ENCODE peak calls at places on chromosomes 2 and 18, in eight cellular contexts. T, O, E, V, N, C, W and H are unnamed samples.

GRCh38 chr2:74048843-74049519 is 64.3 kb downstream of the TET3 start:
- DNase-seq in E (no peak), V (no peak), C (no peak), W (no peak), N (no peak), O (no peak), T (no peak), H (no peak)

GRCh38 chr2:55338268-55338667 is 69.2 kb upstream of the MTIF2 start:
- DNase-seq in T (no peak), N (peak), E (no peak), C (no peak), O (no peak), V (no peak), W (no peak), H (no peak)

GRCh38 chr18:31503011-31503410 is 5.0 kb downstream of the DSG2 start:
- DNase-seq in N (no peak), E (no peak), W (no peak), V (no peak), T (no peak), C (no peak), O (no peak), H (no peak)

GRCh38 chr2:157053876-157054275 is 203.6 kb upstream of the GALNT5 start:
- DNase-seq in N (no peak), V (no peak), C (no peak), E (no peak), T (no peak), W (no peak), O (no peak), H (no peak)

GRCh38 chr2:40218679-40219078 is 233.2 kb downstream of the SLC8A1 start:
- DNase-seq in N (no peak), V (no peak), E (no peak), W (no peak), O (peak), C (no peak), T (no peak), H (no peak)

GRCh38 chr2:160910681-160911080 is 249.5 kb upstream of the TANK start:
- DNase-seq in T (no peak), W (no peak), O (no peak), C (no peak), N (peak), V (no peak), E (no peak), H (no peak)

GRCh38 chr2:18849841-18850578 is 260.6 kb upstream of the NT5C1B start:
- DNase-seq in T (no peak), V (no peak), O (no peak), C (no peak), E (no peak), N (no peak), W (no peak), H (no peak)

GRCh38 chr2:31067259-31067658 is 71.0 kb downstream of the GALNT14 start:
- DNase-seq in E (no peak), W (no peak), N (no peak), O (no peak), C (no peak), V (no peak), T (no peak), H (no peak)

GRCh38 chr18:79944126-79944731 is 7.2 kb downstream of the SLC66A2 start:
- DNase-seq in T (peak), N (no peak), V (peak), E (no peak), W (no peak), O (peak), C (peak), H (no peak)

GRCh38 chr2:197939787-197940186 is 135.4 kb downstream of the PLCL1 start:
- DNase-seq in W (no peak), V (no peak), C (no peak), O (no peak), N (no peak), T (no peak), E (no peak), H (no peak)

GRCh38 chr2:154427453-154427852 is 271.0 kb upstream of the KCNJ3 start:
- DNase-seq in C (no peak), W (no peak), E (no peak), T (no peak), N (no peak), V (no peak), O (no peak), H (no peak)

GRCh38 chr2:55993685-55994084 is 70.1 kb upstream of the EFEMP1 start:
- DNase-seq in E (no peak), V (no peak), O (no peak), W (no peak), N (no peak), T (no peak), C (no peak), H (no peak)

GRCh38 chr2:238487652-238488346 is 61.1 kb downstream of the ASB1 start:
- DNase-seq in E (no peak), V (peak), T (no peak), N (no peak), O (peak), W (no peak), C (no peak), H (no peak)

GRCh38 chr2:127641846-127642510 is 4.0 kb upstream of the GPR17 start:
- DNase-seq in N (no peak), C (no peak), T (no peak), V (no peak), W (no peak), O (no peak), E (no peak), H (peak)

GRCh38 chr2:219446101-219446504 is 11.5 kb downstream of the SPEG start:
- DNase-seq in W (no peak), E (no peak), T (no peak), V (peak), N (peak), C (no peak), O (no peak), H (no peak)

GRCh38 chr2:132279344-132279743 is 117.6 kb upstream of the ANKRD30BL start:
- DNase-seq in W (no peak), E (no peak), O (no peak), C (no peak), N (no peak), T (no peak), V (no peak), H (no peak)

GRCh38 chr2:241724259-241724974 is 10.0 kb upstream of the D2HGDH start:
- DNase-seq in W (no peak), V (peak), E (no peak), C (no peak), O (no peak), N (no peak), T (no peak), H (no peak)

GRCh38 chr18:63979409-63979908 is 9.6 kb downstream of the SERPINB8 start:
- DNase-seq in C (no peak), O (peak), N (peak), T (peak), V (peak), E (no peak), W (no peak), H (no peak)

GRCh38 chr2:77270433-77270832 is 251.7 kb downstream of the LRRTM4 start:
- DNase-seq in W (no peak), T (no peak), N (no peak), O (no peak), V (no peak), E (no peak), C (no peak), H (no peak)

GRCh38 chr2:103132536-103133217 is 370.8 kb downstream of the TMEM182 start:
- DNase-seq in E (no peak), T (no peak), N (no peak), O (no peak), C (no peak), W (no peak), V (no peak), H (no peak)

GRCh38 chr2:16588565-16588964 is 77.1 kb downstream of the CYRIA start:
- DNase-seq in E (no peak), C (no peak), N (no peak), W (no peak), O (no peak), V (no peak), T (no peak), H (no peak)

GRCh38 chr18:41146301-41146700 is 808.7 kb upstream of the PIK3C3 start:
- DNase-seq in N (no peak), O (no peak), T (no peak), W (no peak), E (no peak), V (no peak), C (no peak), H (no peak)

GRCh38 chr2:1742680-1743395 is 1.5 kb downstream of the PXDN start:
- DNase-seq in E (no peak), O (peak), C (peak), T (no peak), W (no peak), N (peak), V (peak), H (no peak)

GRCh38 chr2:54370405-54371104 is 85.6 kb upstream of the SPTBN1 start:
- DNase-seq in C (no peak), O (no peak), T (no peak), W (no peak), E (no peak), V (no peak), N (peak), H (no peak)